ENCODE peak calls at places on chromosomes 4 and X, in eight cellular contexts. N, U, Q, O, X, J, C and P are unnamed samples.

GRCh38 chrX:71627588-71628404 is 9.5 kb upstream of the CXCR3 start:
- DNase-seq in N (no peak), U (no peak), Q (no peak), O (no peak), X (no peak), J (no peak), C (no peak), P (no peak)

GRCh38 chr4:33722800-33723511 is 2521.4 kb downstream of the ARAP2 start:
- DNase-seq in N (no peak), U (peak), Q (no peak), O (no peak), X (no peak), J (no peak), C (no peak), P (peak)

GRCh38 chr4:39526810-39527295 is 386 bp downstream of the UGDH start:
- DNase-seq in N (no peak), U (no peak), Q (no peak), O (no peak), X (no peak), J (no peak), C (no peak), P (no peak)

GRCh38 chrX:10015711-10016515 is 48.8 kb downstream of the CLDN34 start:
- DNase-seq in N (peak), U (no peak), Q (peak), O (no peak), X (no peak), J (no peak), C (no peak), P (no peak)

GRCh38 chr4:173289351-173289725 is 44.8 kb downstream of the HMGB2 start:
- DNase-seq in N (no peak), U (no peak), Q (no peak), O (no peak), X (no peak), J (no peak), C (no peak), P (no peak)

GRCh38 chr4:185577592-185577940 is 42.3 kb upstream of the PDLIM3 start:
- DNase-seq in N (no peak), U (no peak), Q (no peak), O (no peak), X (no peak), J (no peak), C (no peak), P (no peak)

GRCh38 chr4:150074064-150074463 is 4.2 kb upstream of the DCLK2 start:
- DNase-seq in N (no peak), U (no peak), Q (no peak), O (no peak), X (no peak), J (no peak), C (no peak), P (no peak)

GRCh38 chr4:41124916-41125548 is 89.3 kb downstream of the APBB2 start:
- DNase-seq in N (no peak), U (no peak), Q (no peak), O (no peak), X (no peak), J (no peak), C (no peak), P (no peak)

GRCh38 chr4:108301583-108302256 is 133.0 kb upstream of the LEF1 start:
- DNase-seq in N (no peak), U (no peak), Q (no peak), O (no peak), X (no peak), J (no peak), C (no peak), P (no peak)

GRCh38 chrX:107571296-107571998 is 56.9 kb upstream of the PRPS1 start:
- DNase-seq in N (no peak), U (no peak), Q (no peak), O (no peak), X (peak), J (no peak), C (no peak), P (peak)

GRCh38 chr4:109721033-109721432 is 8.8 kb downstream of the PLA2G12A start:
- DNase-seq in N (no peak), U (no peak), Q (no peak), O (no peak), X (no peak), J (no peak), C (no peak), P (no peak)

GRCh38 chr4:472881-473574 is 25.9 kb downstream of the ZNF721 start:
- DNase-seq in N (no peak), U (no peak), Q (no peak), O (no peak), X (no peak), J (no peak), C (no peak), P (no peak)

GRCh38 chrX:10197597-10198210 is 40.9 kb downstream of the CLCN4 start:
- DNase-seq in N (no peak), U (peak), Q (no peak), O (no peak), X (no peak), J (no peak), C (no peak), P (no peak)

GRCh38 chrX:38891641-38892413 is 90.6 kb downstream of the MID1IP1 start:
- DNase-seq in N (no peak), U (no peak), Q (no peak), O (no peak), X (no peak), J (peak), C (no peak), P (no peak)

GRCh38 chrX:84339507-84340364 is 151.7 kb upstream of the RPS6KA6 start:
- DNase-seq in N (no peak), U (no peak), Q (no peak), O (no peak), X (no peak), J (no peak), C (no peak), P (no peak)

GRCh38 chr4:112060212-112060611 is 85.0 kb upstream of the FAM241A start:
- DNase-seq in N (no peak), U (peak), Q (no peak), O (no peak), X (no peak), J (no peak), C (no peak), P (no peak)

GRCh38 chr4:39820186-39820585 is 122.2 kb downstream of the UBE2K start:
- DNase-seq in N (no peak), U (no peak), Q (no peak), O (no peak), X (no peak), J (no peak), C (no peak), P (no peak)

GRCh38 chr4:13162886-13163285 is 321.3 kb downstream of the RAB28 start:
- DNase-seq in N (no peak), U (no peak), Q (no peak), O (no peak), X (no peak), J (no peak), C (no peak), P (no peak)

GRCh38 chr4:7414046-7414445 is 20.7 kb downstream of the PSAPL1 start:
- DNase-seq in N (no peak), U (no peak), Q (no peak), O (no peak), X (no peak), J (no peak), C (no peak), P (no peak)

GRCh38 chr4:52987401-52988056 is 125.4 kb downstream of the RASL11B start:
- DNase-seq in N (no peak), U (no peak), Q (no peak), O (no peak), X (no peak), J (no peak), C (no peak), P (no peak)

GRCh38 chr4:160848901-160849735 is 1314.7 kb downstream of the FSTL5 start:
- DNase-seq in N (no peak), U (no peak), Q (no peak), O (no peak), X (no peak), J (no peak), C (no peak), P (no peak)

GRCh38 chr4:86247906-86248305 is 111.9 kb downstream of the MAPK10 start:
- DNase-seq in N (no peak), U (no peak), Q (no peak), O (no peak), X (no peak), J (no peak), C (no peak), P (no peak)

GRCh38 chr4:72546456-72546855 is 22.6 kb downstream of the ADAMTS3 start:
- DNase-seq in N (no peak), U (no peak), Q (no peak), O (no peak), X (no peak), J (no peak), C (no peak), P (no peak)

GRCh38 chrX:136725446-136726104 is 55.2 kb downstream of the ARHGEF6 start:
- DNase-seq in N (no peak), U (no peak), Q (peak), O (no peak), X (no peak), J (no peak), C (no peak), P (peak)

GRCh38 chr4:106659386-106659785 is 290.8 kb upstream of the GIMD1 start:
- DNase-seq in N (no peak), U (no peak), Q (no peak), O (no peak), X (no peak), J (no peak), C (no peak), P (no peak)

GRCh38 chr4:41613782-41614181 is 75.8 kb downstream of the LIMCH1 start:
- DNase-seq in N (no peak), U (no peak), Q (no peak), O (no peak), X (no peak), J (no peak), C (no peak), P (no peak)

GRCh38 chr4:107304699-107305286 is 268.7 kb upstream of the DKK2 start:
- DNase-seq in N (no peak), U (no peak), Q (no peak), O (no peak), X (no peak), J (peak), C (no peak), P (no peak)

GRCh38 chr4:40299704-40300336 is 35.3 kb upstream of the CHRNA9 start:
- DNase-seq in N (no peak), U (no peak), Q (no peak), O (no peak), X (no peak), J (no peak), C (no peak), P (no peak)

GRCh38 chr4:129064717-129065116 is 28.6 kb downstream of the SCLT1 start:
- DNase-seq in N (no peak), U (no peak), Q (no peak), O (no peak), X (peak), J (peak), C (no peak), P (peak)

GRCh38 chr4:121863787-121864186 is 6.5 kb downstream of the BBS7 start:
- DNase-seq in N (no peak), U (no peak), Q (no peak), O (no peak), X (no peak), J (no peak), C (no peak), P (no peak)